ENCODE peak calls at places on chromosome 1, in five cellular contexts. Y, J, N, D and M are unnamed samples. For H3K36me3, the result is how much of the 10 kb centered on the place peaks cover.

GRCh38 chr1:159790237-159790917 is 9.6 kb downstream of the DUSP23 start:
- DNase-seq in Y (peak), J (no peak), N (peak), D (no peak), M (no peak)

GRCh38 chr1:63949965-63950364 is 176.1 kb downstream of the ROR1 start:
- DNase-seq in Y (no peak), J (peak), N (peak), D (peak), M (no peak)

GRCh38 chr1:66571789-66572188 is 37.8 kb downstream of the SGIP1 start:
- DNase-seq in Y (no peak), J (peak), N (peak), D (no peak), M (no peak)

GRCh38 chr1:43554444-43554992 is 23.8 kb downstream of the PTPRF start:
- DNase-seq in Y (no peak), J (peak), N (peak), D (no peak), M (peak)

GRCh38 chr1:191831572-191831971 is 326.7 kb upstream of the RGS18 start:
- DNase-seq in Y (no peak), J (no peak), N (no peak), D (no peak), M (no peak)

GRCh38 chr1:151841141-151841540 is 1.5 kb upstream of the C2CD4D start:
- DNase-seq in Y (no peak), J (peak), N (peak), D (no peak), M (peak)

GRCh38 chr1:228454238-228454637 is 32.9 kb upstream of the RNF187 start:
- DNase-seq in Y (no peak), J (no peak), N (no peak), D (peak), M (no peak)

GRCh38 chr1:246860401-246860800 is 71.3 kb downstream of the AHCTF1 start:
- DNase-seq in Y (no peak), J (no peak), N (no peak), D (no peak), M (peak)

GRCh38 chr1:212284332-212284743 is 872 bp upstream of the PPP2R5A start:
- DNase-seq in Y (no peak), J (no peak), N (no peak), D (no peak), M (no peak)

GRCh38 chr1:161902146-161902545 is 121.5 kb downstream of the OLFML2B start:
- DNase-seq in Y (no peak), J (no peak), N (no peak), D (no peak), M (no peak)

GRCh38 chr1:92791487-92792058 is 6.7 kb upstream of the EVI5 start:
- DNase-seq in Y (no peak), J (no peak), N (no peak), D (no peak), M (no peak)

GRCh38 chr1:17228619-17229018 is 20.3 kb upstream of the PADI3 start:
- DNase-seq in Y (no peak), J (no peak), N (no peak), D (no peak), M (no peak)

GRCh38 chr1:225474986-225475820 is 47.4 kb upstream of the LBR start:
- DNase-seq in Y (no peak), J (peak), N (peak), D (peak), M (peak)

GRCh38 chr1:115184951-115185331 is 95.6 kb upstream of the TSPAN2 start:
- DNase-seq in Y (no peak), J (peak), N (peak), D (no peak), M (peak)

GRCh38 chr1:46246548-46247432 is 773 bp upstream of the RAD54L start:
- DNase-seq in Y (no peak), J (no peak), N (peak), D (peak), M (peak)

GRCh38 chr1:217402301-217402700 is 228.6 kb downstream of the GPATCH2 start:
- DNase-seq in Y (no peak), J (peak), N (no peak), D (no peak), M (no peak)

GRCh38 chr1:222817529-222817928 is 2.7 kb downstream of the DISP1 start:
- DNase-seq in Y (no peak), J (peak), N (peak), D (no peak), M (peak)

GRCh38 chr1:245041058-245041698 is 113.6 kb upstream of the KIF26B start:
- DNase-seq in Y (no peak), J (no peak), N (no peak), D (no peak), M (no peak)

GRCh38 chr1:26391450-26391849 is 18.9 kb upstream of the ZNF683 start:
- DNase-seq in Y (no peak), J (peak), N (peak), D (no peak), M (peak)

GRCh38 chr1:245074232-245074747 is 80.5 kb upstream of the KIF26B start:
- DNase-seq in Y (no peak), J (peak), N (no peak), D (no peak), M (no peak)

GRCh38 chr1:199273837-199274379 is 635.1 kb downstream of the PTPRC start:
- DNase-seq in Y (no peak), J (peak), N (peak), D (no peak), M (no peak)

GRCh38 chr1:233372218-233373125 is 44.9 kb downstream of the MAP3K21 start:
- DNase-seq in Y (no peak), J (no peak), N (no peak), D (no peak), M (no peak)

GRCh38 chr1:83682132-83682531 is 316.8 kb downstream of the TTLL7 start:
- DNase-seq in Y (no peak), J (no peak), N (no peak), D (no peak), M (no peak)

DNA sequence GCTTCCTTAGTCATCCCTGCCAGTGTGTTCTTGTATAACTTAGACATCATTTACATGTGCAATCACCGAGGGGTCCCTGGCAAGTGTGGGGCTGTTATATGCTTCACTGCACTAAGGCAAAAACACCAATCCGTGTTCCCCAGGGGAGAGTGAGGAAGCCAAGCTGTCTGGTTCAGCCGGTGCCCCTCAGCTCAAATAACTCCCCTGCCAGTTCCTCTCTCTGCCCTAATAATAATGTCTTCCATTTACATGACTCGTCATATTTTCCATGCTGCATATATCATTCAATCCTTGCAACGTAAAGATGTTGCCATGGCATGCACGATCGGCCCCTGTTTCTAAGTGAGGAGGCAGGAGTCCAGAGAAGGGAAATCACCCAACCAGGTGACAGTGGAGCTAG is 24.4 kb upstream of the NDC1 start:
- DNase-seq in Y (no peak), J (no peak), N (no peak), D (no peak), M (no peak)
- H3K36me3 ChIP-seq in Y (under half), J (under half), N (under half), D (under half), M (under half)

GRCh38 chr1:205306929-205307566 is 14.5 kb downstream of the NUAK2 start:
- DNase-seq in Y (peak), J (no peak), N (no peak), D (no peak), M (no peak)
- H3K36me3 ChIP-seq in Y (under half), J (under half), N (half or more), D (under half), M (half or more)

DNA sequence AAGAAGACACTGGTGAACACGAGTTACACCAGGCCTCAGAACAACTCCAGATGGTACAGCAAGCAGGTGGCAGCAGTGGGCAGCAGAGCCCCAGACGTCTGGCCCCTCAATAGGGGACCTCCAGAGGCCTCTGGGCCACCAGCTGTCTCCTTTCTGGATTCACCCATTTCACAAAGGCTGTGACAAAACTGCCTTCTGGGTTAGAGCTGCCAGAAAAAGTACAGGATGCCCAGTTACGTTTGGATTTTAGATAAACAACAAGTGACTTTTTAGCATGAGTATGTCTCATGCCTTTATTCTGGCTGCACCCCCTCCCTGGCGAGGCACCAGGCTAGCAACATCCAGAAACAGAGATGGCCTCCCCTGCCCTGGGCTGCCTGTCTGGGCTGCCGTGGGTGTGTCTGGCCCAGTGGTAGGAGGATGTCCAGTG is 30.1 kb downstream of the ITPKB start:
- DNase-seq in Y (no peak), J (no peak), N (no peak), D (no peak), M (no peak)
- H3K36me3 ChIP-seq in Y (under half), J (under half), N (under half), D (under half), M (under half)

GRCh38 chr1:11124965-11125364 is 25.3 kb upstream of the EXOSC10 start:
- DNase-seq in Y (no peak), J (no peak), N (no peak), D (no peak), M (no peak)
- H3K36me3 ChIP-seq in Y (under half), J (under half), N (half or more), D (under half), M (half or more)

GRCh38 chr1:205725514-205725913 is 24.5 kb downstream of the NUCKS1 start:
- DNase-seq in Y (no peak), J (no peak), N (no peak), D (no peak), M (no peak)
- H3K36me3 ChIP-seq in Y (under half), J (under half), N (half or more), D (under half), M (under half)

GRCh38 chr1:10106756-10107479 is 74.2 kb downstream of the UBE4B start:
- DNase-seq in Y (no peak), J (peak), N (no peak), D (no peak), M (no peak)
- H3K36me3 ChIP-seq in Y (under half), J (under half), N (half or more), D (under half), M (under half)

GRCh38 chr1:226645279-226645976 is 93.7 kb downstream of the ITPKB start:
- DNase-seq in Y (no peak), J (no peak), N (no peak), D (peak), M (no peak)
- H3K36me3 ChIP-seq in Y (under half), J (under half), N (under half), D (under half), M (under half)

GRCh38 chr1:119551218-119551617 is 44.2 kb downstream of the HSD3B1 start:
- DNase-seq in Y (no peak), J (no peak), N (no peak), D (no peak), M (no peak)
- H3K36me3 ChIP-seq in Y (under half), J (under half), N (under half), D (under half), M (under half)

GRCh38 chr1:25169168-25169567 is 63.1 kb downstream of the SYF2 start:
- DNase-seq in Y (no peak), J (no peak), N (no peak), D (no peak), M (no peak)
- H3K36me3 ChIP-seq in Y (under half), J (under half), N (under half), D (under half), M (under half)